ENCODE peak calls at places on chromosome 21, in nine cellular contexts. K, W, Y, H, F, I, B, E and Q are unnamed samples.

GRCh38 chr21:28230559-28230958 is 762.1 kb downstream of the LTN1 start:
- DNase-seq in K (no peak), W (no peak), Y (no peak), H (peak; percentile 50), F (no peak), I (no peak), B (peak; percentile 30), E (no peak), Q (no peak)

GRCh38 chr21:44867999-44868700 is 5.3 kb downstream of the PTTG1IP start:
- DNase-seq in K (peak; percentile 27), W (no peak), Y (no peak), H (no peak), F (no peak), I (no peak), B (no peak), E (no peak), Q (no peak)

GRCh38 chr21:26528882-26529281 is 44.2 kb downstream of the CYYR1 start:
- DNase-seq in K (no peak), W (no peak), Y (no peak), H (no peak), F (no peak), I (no peak), B (no peak), E (no peak), Q (peak; percentile 7)

GRCh38 chr21:37146320-37147225 is 73.5 kb downstream of the TTC3 start:
- DNase-seq in K (no peak), W (no peak), Y (no peak), H (peak; percentile 48), F (no peak), I (no peak), B (peak; percentile 34), E (no peak), Q (no peak)

GRCh38 chr21:19853709-19854575 is 1144.3 kb upstream of the NCAM2 start:
- DNase-seq in K (no peak), W (no peak), Y (no peak), H (no peak), F (no peak), I (no peak), B (no peak), E (no peak), Q (no peak)

GRCh38 chr21:45551316-45551715 is 9.1 kb upstream of the SLC19A1 start:
- DNase-seq in K (no peak), W (peak; percentile 32), Y (peak; percentile 73), H (peak; percentile 60), F (no peak), I (peak; percentile 72), B (peak; percentile 67), E (peak; percentile 71), Q (no peak)

GRCh38 chr21:17513214-17514123 is 626 bp downstream of the CXADR start:
- DNase-seq in K (no peak), W (peak; percentile 32), Y (no peak), H (peak; percentile 39), F (peak; percentile 76), I (no peak), B (peak; percentile 61), E (no peak), Q (no peak)

GRCh38 chr21:29506947-29507346 is 208.2 kb downstream of the BACH1 start:
- DNase-seq in K (no peak), W (no peak), Y (no peak), H (no peak), F (no peak), I (no peak), B (no peak), E (no peak), Q (no peak)

GRCh38 chr21:42830456-42831455 is 48.6 kb downstream of the WDR4 start:
- DNase-seq in K (no peak), W (peak; percentile 33), Y (no peak), H (no peak), F (no peak), I (no peak), B (no peak), E (peak; percentile 9), Q (no peak)

GRCh38 chr21:37270576-37271365 is 3.6 kb upstream of the VPS26C start:
- DNase-seq in K (no peak), W (no peak), Y (no peak), H (no peak), F (no peak), I (no peak), B (no peak), E (no peak), Q (no peak)

GRCh38 chr21:43345746-43346409 is 81.1 kb downstream of the SIK1 start:
- DNase-seq in K (no peak), W (no peak), Y (no peak), H (peak; percentile 97), F (no peak), I (no peak), B (peak; percentile 90), E (peak; percentile 30), Q (no peak)